ENCODE peak calls at places on chromosome 22, in nine cellular contexts. V is right lobe of liver, T is prostate gland, F is H54, O is Peyer's patch, E is breast epithelium, L is IMR-90, D is tibial nerve, P is testis. S is an unnamed sample.
A peak's percentile ranks its signal among the peaks of the same experiment; 100 is the strongest.

GRCh38 chr22:40818192-40818746 is 877 bp downstream of the SLC25A17 start:
- DNase-seq in V (no peak), T (no peak), F (no peak), O (no peak), E (no peak), L (no peak), D (no peak), P (no peak), S (peak; percentile 17)

GRCh38 chr22:35314161-35314942 is 14.7 kb downstream of the TOM1 start:
- DNase-seq in V (no peak), T (no peak), F (no peak), O (peak; percentile 65), E (peak; percentile 30), L (no peak), D (no peak), P (no peak), S (no peak)

GRCh38 chr22:24553597-24554315 is 1.2 kb downstream of the GUCD1 start:
- DNase-seq in V (peak; percentile 64), T (peak; percentile 36), F (no peak), O (peak; percentile 69), E (no peak), L (peak; percentile 40), D (no peak), P (peak; percentile 48), S (peak; percentile 22)

GRCh38 chr22:40383905-40384304 is 13.5 kb downstream of the SGSM3 start:
- DNase-seq in V (no peak), T (no peak), F (no peak), O (no peak), E (no peak), L (peak; percentile 75), D (no peak), P (no peak), S (no peak)

GRCh38 chr22:23754220-23754919 is at the start of gene VPREB3:
- DNase-seq in V (no peak), T (no peak), F (no peak), O (peak; percentile 79), E (no peak), L (no peak), D (no peak), P (no peak), S (no peak)

GRCh38 chr22:41286639-41287091 is 678 bp upstream of the RANGAP1 start:
- DNase-seq in V (no peak), T (peak; percentile 26), F (no peak), O (peak; percentile 71), E (no peak), L (peak; percentile 38), D (no peak), P (peak; percentile 46), S (peak; percentile 81)

GRCh38 chr22:17581631-17582030 is 18.3 kb downstream of the SLC25A18 start:
- DNase-seq in V (no peak), T (no peak), F (no peak), O (no peak), E (no peak), L (no peak), D (no peak), P (no peak), S (no peak)

GRCh38 chr22:32752868-32753520 is 48.5 kb upstream of the TIMP3 start:
- DNase-seq in V (no peak), T (no peak), F (no peak), O (no peak), E (no peak), L (peak; percentile 86), D (no peak), P (no peak), S (peak; percentile 40)

GRCh38 chr22:33793464-33793863 is 126.8 kb downstream of the LARGE1 start:
- DNase-seq in V (no peak), T (no peak), F (no peak), O (no peak), E (no peak), L (no peak), D (no peak), P (no peak), S (no peak)

GRCh38 chr22:31127181-31127772 is 4.5 kb downstream of the INPP5J start:
- DNase-seq in V (no peak), T (no peak), F (no peak), O (no peak), E (no peak), L (no peak), D (no peak), P (no peak), S (peak; percentile 34)

GRCh38 chr22:46027219-46028068 is 50.5 kb upstream of the WNT7B start:
- DNase-seq in V (peak; percentile 85), T (no peak), F (no peak), O (peak; percentile 86), E (peak; percentile 77), L (no peak), D (peak; percentile 40), P (peak; percentile 86), S (no peak)

GRCh38 chr22:37659066-37659896 is 758 bp downstream of the PDXP start:
- DNase-seq in V (peak; percentile 84), T (no peak), F (no peak), O (peak; percentile 87), E (no peak), L (no peak), D (no peak), P (peak; percentile 59), S (peak; percentile 58)

GRCh38 chr22:44574057-44574456 is 76.0 kb upstream of the RTL6 start:
- DNase-seq in V (peak; percentile 14), T (peak; percentile 47), F (peak; percentile 45), O (peak; percentile 41), E (peak; percentile 55), L (peak; percentile 68), D (no peak), P (peak; percentile 63), S (no peak)

GRCh38 chr22:24391836-24392217 is 35.6 kb upstream of the ADORA2A start:
- DNase-seq in V (no peak), T (no peak), F (no peak), O (no peak), E (no peak), L (peak; percentile 77), D (no peak), P (no peak), S (no peak)

GRCh38 chr22:31346733-31347250 is 646 bp upstream of the PATZ1 start:
- DNase-seq in V (peak; percentile 89), T (peak; percentile 43), F (no peak), O (peak; percentile 79), E (peak; percentile 78), L (peak; percentile 33), D (peak; percentile 24), P (peak; percentile 73), S (peak; percentile 88)

GRCh38 chr22:37549704-37550059 is 10.6 kb upstream of the CDC42EP1 start:
- DNase-seq in V (peak; percentile 89), T (peak; percentile 33), F (peak; percentile 42), O (no peak), E (peak; percentile 84), L (peak; percentile 50), D (no peak), P (peak; percentile 63), S (no peak)

GRCh38 chr22:28111501-28111900 is 192.4 kb upstream of the PITPNB start:
- DNase-seq in V (no peak), T (no peak), F (no peak), O (no peak), E (no peak), L (no peak), D (no peak), P (no peak), S (no peak)

GRCh38 chr22:49097171-49097925 is 730.3 kb downstream of the BRD1 start:
- DNase-seq in V (peak; percentile 31), T (no peak), F (no peak), O (no peak), E (no peak), L (no peak), D (no peak), P (no peak), S (no peak)
- TF ChIP-seq POLR2A in V (no peak), T (no peak), F (no peak), O (no peak), E (no peak), L (no peak), D (no peak), P (no peak), S (no peak)

GRCh38 chr22:49752598-49753091 is 75.0 kb downstream of the BRD1 start:
- DNase-seq in V (no peak), T (no peak), F (no peak), O (peak; percentile 25), E (no peak), L (no peak), D (no peak), P (no peak), S (no peak)
- TF ChIP-seq POLR2A in V (no peak), T (no peak), F (no peak), O (no peak), E (no peak), L (no peak), D (no peak), P (no peak), S (no peak)

GRCh38 chr22:38732251-38732815 is 23.5 kb downstream of the SUN2 start:
- DNase-seq in V (peak; percentile 89), T (no peak), F (no peak), O (no peak), E (peak; percentile 63), L (no peak), D (no peak), P (no peak), S (no peak)
- TF ChIP-seq POLR2A in V (peak; percentile 30), T (no peak), F (no peak), O (no peak), E (no peak), L (no peak), D (no peak), P (no peak), S (no peak)

GRCh38 chr22:39252461-39253391 is 7.9 kb upstream of the PDGFB start:
- DNase-seq in V (no peak), T (no peak), F (no peak), O (no peak), E (no peak), L (peak; percentile 25), D (no peak), P (no peak), S (no peak)

GRCh38 chr22:39254122-39254521 is 9.3 kb upstream of the PDGFB start:
- DNase-seq in V (no peak), T (no peak), F (no peak), O (no peak), E (no peak), L (no peak), D (no peak), P (no peak), S (no peak)

GRCh38 chr22:39251762-39252460 is 7.1 kb upstream of the PDGFB start:
- DNase-seq in V (no peak), T (peak; percentile 23), F (no peak), O (no peak), E (peak; percentile 75), L (no peak), D (no peak), P (no peak), S (no peak)

GRCh38 chr22:39254789-39255298 is 10.1 kb upstream of the PDGFB start:
- DNase-seq in V (no peak), T (no peak), F (peak; percentile 74), O (no peak), E (no peak), L (peak; percentile 79), D (no peak), P (no peak), S (peak; percentile 38)

DNA sequence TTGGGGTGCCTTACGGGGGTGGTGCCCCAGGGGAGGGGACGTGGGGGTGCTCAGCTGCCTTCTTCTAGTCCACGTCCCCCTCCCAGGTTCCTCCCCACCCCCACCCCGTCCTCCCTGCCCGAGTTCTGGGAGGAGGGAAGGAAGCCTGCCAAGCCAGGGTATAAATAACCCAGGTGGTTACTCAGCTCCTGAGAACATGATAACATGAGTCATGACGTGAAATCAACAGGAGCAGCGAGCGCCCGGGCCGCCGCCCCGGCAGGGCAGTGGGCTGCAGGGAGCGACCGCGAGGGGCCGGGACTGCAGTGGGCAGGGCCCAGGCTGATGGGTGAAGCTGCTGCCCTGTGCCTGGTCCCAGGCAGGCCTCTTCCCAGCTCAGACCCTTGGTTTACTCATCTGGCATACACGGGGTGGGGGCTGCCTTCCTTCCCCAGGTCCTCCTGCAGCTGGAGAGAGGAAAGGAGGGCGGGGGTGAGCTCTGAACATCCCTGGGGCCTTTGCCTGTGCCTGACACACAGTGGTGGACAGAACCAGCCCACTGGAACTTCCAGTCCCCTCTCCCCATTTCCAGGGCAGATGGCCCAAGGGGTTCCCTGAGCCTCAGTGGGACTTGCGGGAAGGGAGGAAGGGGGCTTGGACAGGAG is 8.8 kb upstream of the PDGFB start:
- DNase-seq in V (no peak), T (peak; percentile 89), F (peak; percentile 80), O (no peak), E (no peak), L (peak; percentile 89), D (no peak), P (peak; percentile 44), S (peak; percentile 36)
- TF ChIP-seq POLR2A in V (no peak), T (peak; percentile 48), F (no peak), O (no peak), E (no peak), L (no peak), D (no peak), P (no peak), S (no peak)